ENCODE peak calls at places on chromosomes 12 and 14, in four cellular contexts. One of them, this sample, is unnamed.
A peak's percentile ranks its signal among the peaks of the same experiment; 100 is the strongest.

GRCh38 chr12:113477171-113477841 is 5.6 kb upstream of the LHX5 start:
- DNase-seq in WTC11: peak; percentile 72
- DNase-seq in HS-5: no peak
- DNase-seq in amniotic epithelial cell: no peak
- DNase-seq in this sample: no peak

GRCh38 chr12:67068773-67069450 is 200.2 kb upstream of the CAND1 start:
- DNase-seq in WTC11: peak; percentile 63
- DNase-seq in amniotic epithelial cell: peak; percentile 43
- DNase-seq in HS-5: no peak
- DNase-seq in this sample: peak; percentile 34

GRCh38 chr12:1022032-1022970 is 31.3 kb downstream of the ERC1 start:
- DNase-seq in HS-5: no peak
- DNase-seq in amniotic epithelial cell: peak; percentile 60
- DNase-seq in WTC11: no peak
- DNase-seq in this sample: no peak

GRCh38 chr12:13209279-13210021 is 12.9 kb downstream of the EMP1 start:
- DNase-seq in WTC11: no peak
- DNase-seq in HS-5: no peak
- DNase-seq in amniotic epithelial cell: no peak
- DNase-seq in this sample: no peak

GRCh38 chr14:86654558-86655184 is 1124.7 kb downstream of the FLRT2 start:
- DNase-seq in WTC11: peak; percentile 86
- DNase-seq in amniotic epithelial cell: peak; percentile 7
- DNase-seq in HS-5: no peak
- DNase-seq in this sample: peak; percentile 28

GRCh38 chr14:99755629-99756603 is 37.3 kb upstream of the EML1 start:
- DNase-seq in HS-5: peak; percentile 77
- DNase-seq in WTC11: no peak
- DNase-seq in amniotic epithelial cell: peak; percentile 93
- DNase-seq in this sample: peak; percentile 92

GRCh38 chr14:90295870-90296516 is 35.7 kb downstream of the NRDE2 start:
- DNase-seq in amniotic epithelial cell: peak; percentile 92
- DNase-seq in WTC11: no peak
- DNase-seq in HS-5: no peak
- DNase-seq in this sample: no peak

GRCh38 chr14:87430810-87431209 is 562.2 kb downstream of the GALC start:
- DNase-seq in WTC11: no peak
- DNase-seq in amniotic epithelial cell: peak; percentile 2
- DNase-seq in HS-5: peak; percentile 11
- DNase-seq in this sample: no peak

GRCh38 chr12:49019435-49020317 is 1.1 kb upstream of the PRKAG1 start:
- DNase-seq in HS-5: no peak
- DNase-seq in amniotic epithelial cell: peak; percentile 33
- DNase-seq in WTC11: peak; percentile 58
- DNase-seq in this sample: peak; percentile 21

GRCh38 chr12:6148061-6148460 is 23.6 kb upstream of the VWF start:
- DNase-seq in HS-5: no peak
- DNase-seq in amniotic epithelial cell: no peak
- DNase-seq in WTC11: no peak
- DNase-seq in this sample: no peak

GRCh38 chr12:67826946-67827719 is 162.1 kb upstream of the IFNG-AS1 start:
- DNase-seq in HS-5: no peak
- DNase-seq in WTC11: no peak
- DNase-seq in amniotic epithelial cell: peak; percentile 33
- DNase-seq in this sample: peak; percentile 23

GRCh38 chr12:31849090-31849687 is 110.0 kb upstream of the RESF1 start:
- DNase-seq in amniotic epithelial cell: peak; percentile 61
- DNase-seq in HS-5: peak; percentile 16
- DNase-seq in WTC11: no peak
- DNase-seq in this sample: peak; percentile 37

GRCh38 chr12:96070670-96071279 is 35.4 kb upstream of the LTA4H start:
- DNase-seq in HS-5: no peak
- DNase-seq in amniotic epithelial cell: peak; percentile 34
- DNase-seq in WTC11: peak; percentile 40
- DNase-seq in this sample: peak; percentile 39

GRCh38 chr12:96445743-96446655 is 43.4 kb upstream of the CFAP54 start:
- DNase-seq in WTC11: no peak
- DNase-seq in HS-5: peak; percentile 97
- DNase-seq in amniotic epithelial cell: peak; percentile 98
- DNase-seq in this sample: peak; percentile 89

GRCh38 chr12:51217968-51218606 is at the start of gene POU6F1:
- DNase-seq in amniotic epithelial cell: peak; percentile 77
- DNase-seq in WTC11: peak; percentile 74
- DNase-seq in HS-5: peak; percentile 45
- DNase-seq in this sample: peak; percentile 73

GRCh38 chr12:121955258-121956040 is 37.1 kb downstream of the CFAP251 start:
- DNase-seq in WTC11: no peak
- DNase-seq in HS-5: no peak
- DNase-seq in amniotic epithelial cell: peak; percentile 38
- DNase-seq in this sample: peak; percentile 9

GRCh38 chr14:105305350-105305749 is 4.5 kb upstream of the BRF1 start:
- DNase-seq in WTC11: no peak
- DNase-seq in HS-5: no peak
- DNase-seq in amniotic epithelial cell: no peak
- DNase-seq in this sample: no peak

GRCh38 chr12:105466901-105467598 is 136.6 kb downstream of the C12orf75 start:
- DNase-seq in WTC11: no peak
- DNase-seq in HS-5: no peak
- DNase-seq in amniotic epithelial cell: no peak
- DNase-seq in this sample: no peak

GRCh38 chr14:31125231-31125630 is 82.4 kb downstream of the HECTD1 start:
- DNase-seq in amniotic epithelial cell: no peak
- DNase-seq in WTC11: no peak
- DNase-seq in HS-5: no peak
- DNase-seq in this sample: no peak

GRCh38 chr12:108313609-108314331 is 25.3 kb downstream of the CMKLR1 start:
- DNase-seq in HS-5: no peak
- DNase-seq in amniotic epithelial cell: no peak
- DNase-seq in WTC11: no peak
- DNase-seq in this sample: peak; percentile 73

GRCh38 chr14:23485311-23485710 is 15.8 kb downstream of the NGDN start:
- DNase-seq in amniotic epithelial cell: no peak
- DNase-seq in WTC11: no peak
- DNase-seq in HS-5: no peak
- DNase-seq in this sample: no peak

GRCh38 chr14:81401420-81402122 is 1.4 kb upstream of the STON2 start:
- DNase-seq in WTC11: no peak
- DNase-seq in HS-5: peak; percentile 90
- DNase-seq in amniotic epithelial cell: peak; percentile 82
- DNase-seq in this sample: peak; percentile 92

GRCh38 chr14:50335989-50336391 is 23.9 kb downstream of the DMAC2L start:
- DNase-seq in WTC11: no peak
- DNase-seq in HS-5: no peak
- DNase-seq in amniotic epithelial cell: peak; percentile 41
- DNase-seq in this sample: peak; percentile 72

GRCh38 chr12:50057896-50058670 is 687 bp downstream of the ASIC1 start:
- DNase-seq in amniotic epithelial cell: no peak
- DNase-seq in HS-5: no peak
- DNase-seq in WTC11: no peak
- DNase-seq in this sample: no peak

GRCh38 chr12:128903231-128903630 is 50.0 kb downstream of the GLT1D1 start:
- DNase-seq in amniotic epithelial cell: no peak
- DNase-seq in HS-5: no peak
- DNase-seq in WTC11: no peak
- DNase-seq in this sample: no peak

GRCh38 chr14:61034416-61035100 is 53.5 kb downstream of the SLC38A6 start:
- DNase-seq in HS-5: no peak
- DNase-seq in WTC11: no peak
- DNase-seq in amniotic epithelial cell: no peak
- DNase-seq in this sample: peak; percentile 28